ENCODE peak calls at places on chromosomes 6 and 20, in four cellular contexts. S is CD4-positive, alpha-beta T cell; D is GM23338; K is ovary. F is an unnamed sample.

GRCh38 chr6:158718431-158719126 is 68.7 kb downstream of the SYTL3 start:
- DNase-seq in S (no peak), D (peak), K (no peak), F (no peak)

GRCh38 chr20:54197621-54198604 is 10.0 kb upstream of the PFDN4 start:
- DNase-seq in S (no peak), D (peak), K (no peak), F (no peak)

GRCh38 chr6:85669735-85670194 is 27.1 kb upstream of the SYNCRIP start:
- DNase-seq in S (peak), D (peak), K (no peak), F (no peak)

GRCh38 chr6:169669147-169669546 is 32.7 kb downstream of the WDR27 start:
- DNase-seq in S (no peak), D (no peak), K (no peak), F (no peak)

GRCh38 chr20:50054626-50055511 is 58.1 kb downstream of the UBE2V1 start:
- DNase-seq in S (no peak), D (no peak), K (peak), F (no peak)

GRCh38 chr20:17442588-17442987 is 88.6 kb downstream of the BFSP1 start:
- DNase-seq in S (no peak), D (peak), K (no peak), F (no peak)

GRCh38 chr6:223136-223535 is 69.2 kb upstream of the DUSP22 start:
- DNase-seq in S (no peak), D (no peak), K (no peak), F (no peak)

GRCh38 chr6:135251964-135252429 is 70.9 kb downstream of the MYB start:
- DNase-seq in S (no peak), D (no peak), K (no peak), F (no peak)

GRCh38 chr6:14925627-14926026 is 320.2 kb upstream of the JARID2 start:
- DNase-seq in S (no peak), D (no peak), K (no peak), F (no peak)

DNA sequence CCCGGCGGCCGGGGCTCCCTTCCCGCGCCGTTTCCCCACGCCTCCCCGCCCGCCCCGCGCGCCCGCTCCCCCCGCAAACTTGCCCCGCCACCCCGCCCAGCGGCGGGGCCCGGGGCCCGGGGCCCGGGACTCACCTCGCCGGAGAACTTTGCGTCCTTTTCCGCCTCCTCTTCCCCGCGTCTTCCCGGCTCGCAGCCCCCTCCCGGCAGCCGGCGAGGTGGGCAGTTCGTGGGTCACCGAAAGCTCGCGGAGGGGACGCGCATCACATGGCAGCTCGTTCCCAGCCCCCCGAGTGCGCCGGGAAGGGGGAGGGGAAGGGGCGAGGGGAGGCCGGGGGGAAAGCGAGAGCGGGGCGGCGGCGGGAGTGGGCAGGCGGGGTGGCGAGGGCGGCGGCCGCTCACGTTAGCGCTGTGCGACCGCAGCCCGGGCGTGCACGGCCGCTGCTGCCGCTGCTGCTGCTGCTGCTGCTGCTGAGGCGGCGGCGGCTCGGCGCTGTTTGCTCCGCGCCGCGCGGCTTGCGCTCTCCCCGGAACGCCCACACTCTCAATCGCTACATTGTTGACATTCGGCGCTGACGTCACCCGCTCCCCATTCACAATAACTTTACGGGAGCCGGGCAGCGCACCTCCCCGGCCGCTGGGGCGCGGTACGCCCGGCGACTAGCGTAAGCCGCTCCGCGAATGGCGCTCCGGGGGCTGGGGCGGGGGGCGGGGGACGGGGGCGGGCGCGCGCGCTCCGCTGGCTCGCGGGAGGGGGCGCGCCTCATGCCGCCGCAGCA is at the start of gene BACH2:
- DNase-seq in S (peak), D (peak), K (peak), F (peak)
- H3K27ac ChIP-seq in S (peak), D (peak), K (peak), F (peak)

GRCh38 chr6:132218063-132218696 is 183.1 kb downstream of the MOXD1 start:
- DNase-seq in S (no peak), D (peak), K (no peak), F (no peak)
- H3K27ac ChIP-seq in S (no peak), D (no peak), K (no peak), F (no peak)

DNA sequence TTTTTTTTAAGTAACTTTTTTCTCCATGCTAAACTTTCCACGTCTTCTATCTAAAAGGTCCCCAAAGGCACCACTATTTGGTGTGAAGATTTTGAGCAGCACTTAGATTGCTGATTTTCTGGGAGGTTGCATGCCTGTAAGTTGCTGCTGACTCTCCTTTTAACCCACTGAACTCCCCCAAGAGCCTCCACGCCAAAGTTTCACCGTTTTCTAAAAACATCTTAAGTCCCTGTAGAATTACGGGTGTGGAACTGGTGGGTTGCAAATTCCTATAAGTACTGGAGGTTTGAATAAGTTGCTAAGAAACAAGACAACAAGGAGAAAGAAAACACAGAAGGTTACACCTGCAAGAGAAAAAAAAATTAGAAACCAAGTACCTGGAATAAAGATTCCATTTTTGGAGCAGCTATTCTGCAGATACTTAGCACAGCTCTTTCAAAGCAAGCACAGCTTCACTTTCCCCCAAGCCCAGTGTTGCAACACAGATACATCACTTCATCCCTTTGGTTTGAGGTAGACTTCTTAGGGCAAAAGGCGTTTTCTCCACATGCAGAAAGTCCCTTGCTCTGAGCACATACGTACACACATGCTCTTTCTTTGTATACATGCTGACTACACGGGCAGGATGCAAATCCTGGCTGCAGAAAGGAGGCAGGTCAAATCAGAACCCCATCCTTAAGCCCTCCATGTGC is 5.0 kb downstream of the JAG1 start:
- DNase-seq in S (no peak), D (no peak), K (no peak), F (no peak)
- H3K27ac ChIP-seq in S (no peak), D (no peak), K (no peak), F (peak)

GRCh38 chr6:36319834-36320233 is 16.9 kb downstream of the BNIP5 start:
- DNase-seq in S (no peak), D (no peak), K (no peak), F (no peak)
- H3K27ac ChIP-seq in S (no peak), D (no peak), K (no peak), F (no peak)

GRCh38 chr6:128415387-128415786 is 105.0 kb downstream of the PTPRK start:
- DNase-seq in S (no peak), D (no peak), K (no peak), F (no peak)

GRCh38 chr6:128414943-128415342 is 105.5 kb downstream of the PTPRK start:
- DNase-seq in S (no peak), D (no peak), K (no peak), F (no peak)

GRCh38 chr6:128413291-128413690 is 107.1 kb downstream of the PTPRK start:
- DNase-seq in S (no peak), D (no peak), K (no peak), F (no peak)

GRCh38 chr6:128421788-128422187 is 98.6 kb downstream of the PTPRK start:
- DNase-seq in S (no peak), D (no peak), K (no peak), F (no peak)

GRCh38 chr6:128417698-128418097 is 102.7 kb downstream of the PTPRK start:
- DNase-seq in S (no peak), D (no peak), K (no peak), F (no peak)
- H3K27ac ChIP-seq in S (no peak), D (no peak), K (no peak), F (no peak)

GRCh38 chr20:35320396-35321126 is 28.3 kb upstream of the FAM83C start:
- DNase-seq in S (no peak), D (peak), K (no peak), F (no peak)
- H3K27ac ChIP-seq in S (no peak), D (no peak), K (no peak), F (no peak)

GRCh38 chr20:21507275-21508229 is 6.3 kb downstream of the NKX2-2 start:
- DNase-seq in S (no peak), D (peak), K (no peak), F (no peak)
- H3K27ac ChIP-seq in S (no peak), D (no peak), K (no peak), F (no peak)

DNA sequence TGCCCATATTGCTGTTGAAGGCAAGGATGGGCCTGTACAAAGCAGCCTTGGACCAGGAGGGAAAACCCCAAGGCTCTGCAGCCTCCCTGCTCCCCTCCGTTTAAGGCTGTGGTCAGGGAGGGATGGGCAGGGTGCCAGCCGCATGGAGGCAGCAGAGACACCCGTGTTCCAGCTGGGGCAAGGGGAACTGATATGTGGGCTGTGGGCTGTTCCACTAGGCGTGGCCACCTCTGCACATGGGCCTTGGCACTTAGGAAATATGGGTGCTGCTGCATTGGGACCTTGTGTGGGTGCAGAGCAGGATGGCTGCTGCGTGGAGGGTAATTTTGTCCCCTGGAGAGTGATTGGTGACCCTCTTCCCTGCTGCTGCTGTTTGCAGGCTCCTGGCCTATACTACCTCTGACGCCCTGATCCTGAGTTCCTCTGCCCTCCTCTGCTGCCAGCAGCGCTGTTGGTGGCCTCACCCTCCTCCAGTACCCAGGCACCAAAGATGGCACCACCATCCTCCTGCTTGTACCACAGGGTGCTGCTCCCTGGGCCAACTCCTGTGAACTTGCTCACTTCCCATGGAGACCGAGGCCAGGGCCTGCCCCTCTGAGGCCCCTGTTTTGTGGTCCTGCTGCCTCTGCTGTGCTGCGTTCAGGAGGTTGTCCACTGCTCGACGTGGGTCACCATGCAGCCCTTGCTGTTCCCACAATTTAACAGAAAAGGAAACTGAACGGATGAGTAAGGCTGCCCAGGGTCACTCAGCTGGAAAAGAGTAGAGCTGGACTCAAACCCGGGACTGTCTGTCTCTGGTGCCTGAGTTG is 35.3 kb downstream of the PANK2 start:
- DNase-seq in S (no peak), D (no peak), K (no peak), F (no peak)
- H3K27ac ChIP-seq in S (peak), D (peak), K (no peak), F (peak)